ENCODE peak calls at places on chromosome 16, in six cellular contexts. Z is breast epithelium, L is heart left ventricle, I is OCI-M1, P is AML-193, F is IMR-90. H is an unnamed sample.

GRCh38 chr16:12729448-12729847 is 74.2 kb downstream of the CPPED1 start:
- DNase-seq in I (no peak), F (peak; percentile 30), L (no peak), Z (no peak), P (no peak), H (no peak)

GRCh38 chr16:84369938-84370627 is 1.7 kb downstream of the ATP2C2 start:
- DNase-seq in L (no peak), P (no peak), Z (no peak), I (no peak), F (no peak), H (no peak)

GRCh38 chr16:85430523-85431381 is 182.4 kb upstream of the GSE1 start:
- DNase-seq in I (no peak), L (no peak), P (no peak), F (no peak), Z (no peak), H (peak; percentile 61)

GRCh38 chr16:81779540-81780320 is 639 bp downstream of the PLCG2 start:
- DNase-seq in L (peak; percentile 43), F (no peak), P (peak; percentile 7), I (peak; percentile 55), Z (no peak), H (peak; percentile 84)

GRCh38 chr16:57264950-57265371 is 19.5 kb downstream of the PLLP start:
- DNase-seq in L (no peak), Z (peak; percentile 71), F (no peak), I (no peak), P (no peak), H (peak; percentile 93)

GRCh38 chr16:79598341-79599181 is 2.0 kb downstream of the MAF start:
- DNase-seq in Z (peak; percentile 58), L (peak; percentile 77), I (peak; percentile 16), F (no peak), P (no peak), H (peak; percentile 88)

GRCh38 chr16:30996324-30996999 is 11.5 kb downstream of the HSD3B7 start:
- DNase-seq in P (no peak), L (no peak), I (no peak), F (no peak), Z (no peak), H (no peak)

GRCh38 chr16:12262454-12263180 is 286.1 kb downstream of the SNX29 start:
- DNase-seq in P (no peak), F (peak; percentile 29), I (no peak), Z (peak; percentile 56), L (peak; percentile 36), H (no peak)

GRCh38 chr16:69105501-69106361 is at the start of gene HAS3:
- DNase-seq in L (peak; percentile 40), Z (no peak), I (peak; percentile 82), P (peak; percentile 56), F (peak; percentile 48), H (peak; percentile 85)

GRCh38 chr16:50881331-50881830 is 139.5 kb downstream of the CYLD start:
- DNase-seq in I (peak; percentile 93), F (no peak), P (no peak), L (no peak), Z (no peak), H (peak; percentile 47)

GRCh38 chr16:84599528-84600202 is 18.2 kb downstream of the COTL1 start:
- DNase-seq in Z (no peak), L (peak; percentile 75), I (peak; percentile 79), P (peak; percentile 96), F (peak; percentile 85), H (peak; percentile 83)

GRCh38 chr16:88384222-88385111 is 1.7 kb downstream of the ZNF469 start:
- DNase-seq in L (peak; percentile 27), P (no peak), F (no peak), I (no peak), Z (no peak), H (peak; percentile 55)

GRCh38 chr16:85399583-85400284 is 213.4 kb upstream of the GSE1 start:
- DNase-seq in P (no peak), I (no peak), Z (no peak), L (no peak), F (no peak), H (peak; percentile 54)

GRCh38 chr16:31513126-31513525 is 4.9 kb upstream of the RUSF1 start:
- DNase-seq in I (no peak), Z (no peak), F (peak; percentile 68), P (no peak), L (no peak), H (no peak)

GRCh38 chr16:68396481-68396880 is 51.8 kb downstream of the SMPD3 start:
- DNase-seq in F (peak; percentile 58), P (no peak), I (peak; percentile 62), Z (no peak), L (no peak), H (peak; percentile 48)

GRCh38 chr16:31008154-31008950 is 2.1 kb downstream of the STX1B start:
- DNase-seq in P (no peak), I (no peak), L (no peak), Z (no peak), F (peak; percentile 91), H (no peak)

GRCh38 chr16:17271687-17272086 is 199.1 kb downstream of the XYLT1 start:
- DNase-seq in L (no peak), P (no peak), F (peak; percentile 8), Z (no peak), I (no peak), H (no peak)

GRCh38 chr16:48101069-48101674 is 54.6 kb downstream of the ABCC12 start:
- DNase-seq in I (no peak), F (no peak), L (no peak), Z (no peak), P (no peak), H (no peak)

GRCh38 chr16:3946604-3947180 is 66.2 kb upstream of the CREBBP start:
- DNase-seq in P (no peak), F (no peak), I (no peak), Z (no peak), L (no peak), H (peak; percentile 68)

GRCh38 chr16:83926726-83927397 is 26.2 kb upstream of the OSGIN1 start:
- DNase-seq in I (peak; percentile 71), F (peak; percentile 65), L (peak; percentile 70), P (peak; percentile 8), Z (peak; percentile 90), H (peak; percentile 89)

GRCh38 chr16:72073831-72074230 is 10.8 kb downstream of the HPR start:
- DNase-seq in I (no peak), Z (no peak), F (no peak), P (no peak), L (peak; percentile 77), H (no peak)

GRCh38 chr16:11914759-11915643 is 755 bp downstream of the GSPT1 start:
- DNase-seq in I (peak; percentile 78), L (peak; percentile 52), Z (no peak), F (peak; percentile 28), P (no peak), H (peak; percentile 72)

GRCh38 chr16:2785101-2785991 is 2.0 kb downstream of the PRSS33 start:
- DNase-seq in P (no peak), F (no peak), L (peak; percentile 21), I (no peak), Z (peak; percentile 50), H (no peak)

GRCh38 chr16:2809149-2809760 is 7.8 kb upstream of the PRSS21 start:
- DNase-seq in F (no peak), Z (no peak), P (no peak), L (no peak), I (no peak), H (no peak)

GRCh38 chr16:3074860-3075545 is 9.6 kb downstream of the IL32 start:
- DNase-seq in Z (no peak), P (peak; percentile 76), F (no peak), I (no peak), L (peak; percentile 34), H (peak; percentile 83)

GRCh38 chr16:10895053-10895946 is 18.3 kb downstream of the CIITA start:
- DNase-seq in L (peak; percentile 60), F (peak; percentile 38), Z (no peak), P (no peak), I (peak; percentile 50), H (no peak)

GRCh38 chr16:55294129-55294528 is 29.9 kb upstream of the IRX6 start:
- DNase-seq in I (peak; percentile 26), F (no peak), P (no peak), Z (no peak), L (no peak), H (no peak)

GRCh38 chr16:4415538-4416199 is 727 bp downstream of the CORO7 start:
- DNase-seq in F (no peak), P (peak; percentile 83), Z (no peak), I (peak; percentile 90), L (peak; percentile 55), H (peak; percentile 89)

GRCh38 chr16:70582280-70582978 is 58.8 kb downstream of the SF3B3 start:
- DNase-seq in F (no peak), L (no peak), Z (no peak), P (no peak), I (peak; percentile 13), H (no peak)

GRCh38 chr16:66695935-66696668 is 441 bp downstream of the CMTM4 start:
- DNase-seq in L (peak; percentile 37), P (no peak), I (no peak), Z (peak; percentile 72), F (no peak), H (peak; percentile 88)

GRCh38 chr16:88013091-88013609 is 61.9 kb downstream of the BANP start:
- DNase-seq in Z (peak; percentile 49), F (peak; percentile 11), P (no peak), I (no peak), L (no peak), H (peak; percentile 46)

H was measured in kidney.